ENCODE peak calls at places on chromosomes 11 and 22, in seven cellular contexts. X is stimulated activated CD4-positive, alpha-beta T cell treated with anti-CD3 and anti-CD28 coated beads, Interleukin-12 subunit alpha, Interleukin-12 subunit beta, amount 100 ng/mL, for 48 hours; H is smooth muscle cell of the brain vasculature; B is activated effector memory CD4-positive, alpha-beta T cell treated with anti-CD3 and anti-CD28 coated beads, Interleukin-2, amount 50 U/mL, for 16 hours; Z is activated T-helper 1 cell treated with anti-CD3 and anti-CD28 coated beads, Interleukin-12 subunit alpha, Interleukin-12 subunit beta, Interleukin-2, Interleukin-4 antibody, amounts not matched to agents 30 ng/mL and 10 ng/mL and 1 ng/mL, durations not matched to agents 14 hours and 24 hours and 36 hours; K is activated CD4-positive, alpha-beta T cell treated with anti-CD3 and anti-CD28 coated beads, Interleukin-2, amount 50 U/mL, for 48 hours; D is AG04450. N is an unnamed sample.

GRCh38 chr11:118003021-118003423 is 16.8 kb downstream of the IL10RA start:
- DNase-seq in X (no peak), H (no peak), B (peak), Z (peak), K (peak), D (no peak), N (no peak)

GRCh38 chr11:14249121-14249963 is 109.6 kb downstream of the RRAS2 start:
- DNase-seq in X (peak), H (peak), B (peak), Z (peak), K (peak), D (peak), N (peak)

GRCh38 chr11:44744160-44744559 is 17.4 kb downstream of the TSPAN18 start:
- DNase-seq in X (no peak), H (no peak), B (no peak), Z (no peak), K (no peak), D (peak), N (no peak)

GRCh38 chr22:45493286-45493771 is 9.4 kb upstream of the FBLN1 start:
- DNase-seq in X (no peak), H (no peak), B (no peak), Z (no peak), K (no peak), D (no peak), N (no peak)

GRCh38 chr11:121385693-121386092 is 66.4 kb upstream of the SORL1 start:
- DNase-seq in X (no peak), H (no peak), B (no peak), Z (no peak), K (no peak), D (no peak), N (no peak)

GRCh38 chr11:35257287-35257686 is 118.3 kb downstream of the CD44 start:
- DNase-seq in X (no peak), H (no peak), B (no peak), Z (no peak), K (no peak), D (no peak), N (no peak)

GRCh38 chr11:70570693-70571395 is 172.5 kb downstream of the CTTN start:
- DNase-seq in X (no peak), H (no peak), B (no peak), Z (no peak), K (no peak), D (no peak), N (no peak)

GRCh38 chr22:42116848-42117424 is 13.7 kb downstream of the CYP2D6 start:
- DNase-seq in X (no peak), H (no peak), B (no peak), Z (no peak), K (peak), D (no peak), N (no peak)

GRCh38 chr11:72333657-72334056 is 89.7 kb upstream of the PHOX2A start:
- DNase-seq in X (peak), H (no peak), B (no peak), Z (peak), K (peak), D (no peak), N (no peak)

GRCh38 chr11:66743271-66743968 is 14.4 kb upstream of the SPTBN2 start:
- DNase-seq in X (no peak), H (no peak), B (no peak), Z (no peak), K (no peak), D (no peak), N (no peak)

GRCh38 chr11:3200388-3201111 is 18.1 kb downstream of the MRGPRG start:
- DNase-seq in X (no peak), H (no peak), B (peak), Z (no peak), K (no peak), D (no peak), N (no peak)

GRCh38 chr11:109062445-109062844 is 359.5 kb upstream of the C11orf87 start:
- DNase-seq in X (no peak), H (peak), B (no peak), Z (no peak), K (no peak), D (no peak), N (peak)

GRCh38 chr22:23398701-23399366 is 181.3 kb downstream of the IGLL1 start:
- DNase-seq in X (no peak), H (no peak), B (no peak), Z (no peak), K (no peak), D (no peak), N (no peak)

GRCh38 chr22:23071163-23072034 is 1.1 kb downstream of the GNAZ start:
- DNase-seq in X (no peak), H (no peak), B (peak), Z (no peak), K (no peak), D (no peak), N (no peak)

GRCh38 chr11:117945047-117945820 is 16.0 kb upstream of the TMPRSS13 start:
- DNase-seq in X (no peak), H (no peak), B (no peak), Z (no peak), K (no peak), D (no peak), N (no peak)

GRCh38 chr11:110366234-110366633 is 63.5 kb upstream of the FDX1 start:
- DNase-seq in X (no peak), H (no peak), B (no peak), Z (no peak), K (no peak), D (no peak), N (no peak)

GRCh38 chr22:42747701-42748513 is 27.2 kb upstream of the A4GALT start:
- DNase-seq in X (no peak), H (no peak), B (no peak), Z (no peak), K (no peak), D (no peak), N (peak)

GRCh38 chr11:30196400-30197206 is 34.2 kb upstream of the FSHB start:
- DNase-seq in X (peak), H (no peak), B (peak), Z (no peak), K (peak), D (no peak), N (no peak)

GRCh38 chr11:2989551-2989950 is 2.6 kb downstream of the NAP1L4 start:
- DNase-seq in X (no peak), H (no peak), B (no peak), Z (no peak), K (no peak), D (no peak), N (no peak)

GRCh38 chr11:85089654-85090053 is 537.5 kb downstream of the DLG2 start:
- DNase-seq in X (no peak), H (no peak), B (no peak), Z (no peak), K (no peak), D (no peak), N (no peak)

GRCh38 chr11:94597896-94598295 is 30.7 kb downstream of the PIWIL4 start:
- DNase-seq in X (no peak), H (no peak), B (no peak), Z (no peak), K (no peak), D (no peak), N (no peak)

GRCh38 chr11:829116-829945 is 1.6 kb downstream of the CRACR2B start:
- DNase-seq in X (no peak), H (no peak), B (no peak), Z (no peak), K (no peak), D (no peak), N (no peak)

GRCh38 chr22:46696225-46696518 is 41.9 kb downstream of the CERK start:
- DNase-seq in X (no peak), H (no peak), B (no peak), Z (no peak), K (no peak), D (no peak), N (no peak)

GRCh38 chr11:36104660-36104992 is 160.8 kb downstream of the LDLRAD3 start:
- DNase-seq in X (no peak), H (no peak), B (no peak), Z (no peak), K (no peak), D (no peak), N (no peak)

GRCh38 chr11:130422251-130422995 is 6.0 kb downstream of the ADAMTS8 start:
- DNase-seq in X (no peak), H (no peak), B (no peak), Z (no peak), K (no peak), D (no peak), N (no peak)

GRCh38 chr22:42397332-42398246 is 34.6 kb downstream of the NFAM1 start:
- DNase-seq in X (no peak), H (no peak), B (no peak), Z (no peak), K (no peak), D (no peak), N (no peak)

GRCh38 chr11:35141538-35141937 is 2.6 kb downstream of the CD44 start:
- DNase-seq in X (no peak), H (no peak), B (peak), Z (no peak), K (no peak), D (no peak), N (no peak)